ENCODE peak calls at places on chromosomes 5 and 9, in ten cellular contexts. W, Q, R, K, B, F, A, I, L and G are unnamed samples.

GRCh38 chr9:81224166-81224858 is 465.0 kb downstream of the TLE1 start:
- DNase-seq in A (no peak), F (peak; percentile 74), K (no peak), B (no peak), W (no peak), L (no peak), Q (no peak), I (no peak), R (no peak), G (no peak)

GRCh38 chr9:128550770-128551651 is 1.4 kb upstream of the SPTAN1 start:
- DNase-seq in L (no peak), W (no peak), B (no peak), R (no peak), I (no peak), Q (no peak), K (no peak), A (peak; percentile 45), F (no peak), G (no peak)

GRCh38 chr9:103193992-103194391 is 198.9 kb downstream of the CYLC2 start:
- DNase-seq in F (no peak), I (no peak), B (no peak), L (no peak), R (no peak), K (no peak), A (no peak), W (no peak), Q (no peak), G (no peak)

GRCh38 chr5:7190727-7191126 is 205.2 kb upstream of the ADCY2 start:
- DNase-seq in R (no peak), B (no peak), F (no peak), K (no peak), W (peak; percentile 69), I (no peak), A (no peak), L (no peak), Q (no peak), G (no peak)

GRCh38 chr9:127612993-127613954 is 1.2 kb downstream of the STXBP1 start:
- DNase-seq in B (peak; percentile 11), W (peak; percentile 77), F (no peak), A (peak; percentile 52), L (peak; percentile 65), Q (peak; percentile 85), K (no peak), R (peak; percentile 56), I (peak; percentile 83), G (no peak)

GRCh38 chr5:135547590-135548254 is 12.0 kb upstream of the NEUROG1 start:
- DNase-seq in A (no peak), B (no peak), K (no peak), W (no peak), I (no peak), Q (no peak), L (no peak), F (no peak), R (no peak), G (no peak)

GRCh38 chr5:137498301-137498735 is 808 bp downstream of the SPOCK1 start:
- DNase-seq in R (no peak), I (peak; percentile 63), Q (peak; percentile 72), K (no peak), B (peak; percentile 10), L (peak; percentile 48), A (peak; percentile 66), W (peak; percentile 55), F (no peak), G (peak; percentile 32)

GRCh38 chr5:9686211-9686610 is 56.1 kb upstream of the TAS2R1 start:
- DNase-seq in Q (no peak), F (no peak), K (no peak), B (no peak), A (no peak), L (no peak), R (no peak), W (peak; percentile 7), I (no peak), G (no peak)

GRCh38 chr9:124810513-124811355 is 33.8 kb downstream of the OLFML2A start:
- DNase-seq in A (peak; percentile 49), R (peak; percentile 67), K (no peak), F (no peak), B (no peak), L (peak; percentile 36), Q (no peak), W (peak; percentile 86), I (no peak), G (no peak)

GRCh38 chr9:134168731-134169130 is 4.4 kb upstream of the RNU6ATAC start:
- DNase-seq in L (no peak), K (no peak), I (no peak), R (no peak), Q (no peak), W (no peak), F (no peak), A (no peak), B (no peak), G (no peak)

GRCh38 chr5:95617057-95617456 is 2.8 kb upstream of the GPR150 start:
- DNase-seq in I (no peak), A (no peak), F (no peak), K (no peak), L (no peak), W (peak; percentile 94), B (no peak), Q (no peak), R (peak; percentile 83), G (peak; percentile 40)

GRCh38 chr9:87389936-87390335 is 107.7 kb upstream of the DAPK1 start:
- DNase-seq in I (no peak), F (no peak), Q (no peak), R (no peak), K (no peak), B (no peak), A (no peak), W (no peak), L (no peak), G (no peak)

GRCh38 chr5:172909931-172910502 is 49.2 kb upstream of the RPL26L1 start:
- DNase-seq in K (peak; percentile 82), F (no peak), A (no peak), R (peak; percentile 50), Q (no peak), W (no peak), B (no peak), I (no peak), L (no peak), G (no peak)

GRCh38 chr5:137305971-137306592 is 193.0 kb downstream of the SPOCK1 start:
- DNase-seq in Q (no peak), L (no peak), R (no peak), B (no peak), K (no peak), A (no peak), I (no peak), W (no peak), F (no peak), G (no peak)

GRCh38 chr9:99826579-99826978 is 4.9 kb downstream of the NR4A3 start:
- DNase-seq in Q (no peak), B (no peak), A (no peak), F (no peak), R (peak; percentile 48), W (peak; percentile 68), I (no peak), K (no peak), L (no peak), G (no peak)

GRCh38 chr5:141560725-141561483 is 57.9 kb downstream of the DIAPH1 start:
- DNase-seq in B (no peak), Q (no peak), R (peak; percentile 99), K (peak; percentile 97), A (peak; percentile 77), L (peak; percentile 75), I (peak; percentile 71), W (peak; percentile 98), F (no peak), G (no peak)
- TF ChIP-seq CTCF in B (no peak), Q (peak; percentile 44), R (peak; percentile 94), K (peak; percentile 91), A (peak; percentile 91), L (peak; percentile 96), I (peak; percentile 77), W (peak; percentile 89), F (peak; percentile 46), G (peak; percentile 47)

DNA sequence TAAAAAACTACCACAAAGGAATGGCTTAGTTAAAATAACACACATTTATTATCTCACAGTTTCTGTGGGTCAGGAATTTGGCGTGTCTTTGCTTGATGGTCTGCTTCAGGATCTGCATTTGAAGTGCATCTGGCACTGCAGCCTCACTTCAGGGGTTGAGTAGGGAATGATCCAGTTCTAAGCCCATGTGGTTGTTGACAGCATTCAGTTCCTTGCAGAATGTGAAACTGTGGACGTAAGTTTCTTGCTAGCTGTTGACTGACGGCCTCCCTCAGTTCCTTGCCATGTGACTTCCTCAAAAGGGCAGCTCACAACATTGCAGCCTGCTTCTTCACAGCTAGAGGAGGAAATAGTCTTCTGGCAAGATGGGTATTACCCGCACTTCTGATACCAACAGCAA is 2.1 kb upstream of the OGN start:
- DNase-seq in F (peak; percentile 22), B (peak; percentile 12), R (no peak), I (no peak), L (no peak), W (no peak), A (no peak), Q (peak; percentile 79), K (no peak), G (peak; percentile 17)
- TF ChIP-seq CTCF in F (no peak), B (no peak), R (no peak), I (no peak), L (no peak), W (no peak), A (no peak), Q (no peak), K (no peak), G (no peak)

GRCh38 chr9:70465398-70465797 is 50.9 kb upstream of the KLF9 start:
- DNase-seq in L (no peak), W (no peak), A (no peak), B (no peak), F (no peak), K (no peak), Q (no peak), I (no peak), R (no peak), G (no peak)
- TF ChIP-seq CTCF in L (no peak), W (no peak), A (no peak), B (peak; percentile 29), F (peak; percentile 52), K (no peak), Q (no peak), I (no peak), R (no peak), G (no peak)

GRCh38 chr5:38777111-38777510 is 68.7 kb upstream of the OSMR start:
- DNase-seq in A (no peak), I (no peak), K (no peak), B (no peak), R (no peak), F (no peak), L (no peak), W (no peak), Q (no peak), G (no peak)

GRCh38 chr5:38782185-38782584 is 63.6 kb upstream of the OSMR start:
- DNase-seq in Q (no peak), A (no peak), K (no peak), F (no peak), R (no peak), I (no peak), B (no peak), L (no peak), W (no peak), G (no peak)

GRCh38 chr5:38780950-38781349 is 64.9 kb upstream of the OSMR start:
- DNase-seq in W (peak; percentile 43), A (no peak), L (no peak), R (peak; percentile 88), Q (no peak), I (no peak), K (peak; percentile 36), F (no peak), B (no peak), G (no peak)

GRCh38 chr5:38780316-38780715 is 65.5 kb upstream of the OSMR start:
- DNase-seq in W (peak; percentile 38), R (no peak), Q (no peak), F (no peak), L (no peak), K (no peak), B (no peak), I (no peak), A (no peak), G (no peak)

GRCh38 chr5:38783011-38783551 is 62.7 kb upstream of the OSMR start:
- DNase-seq in W (peak; percentile 35), R (peak; percentile 85), I (no peak), Q (no peak), B (no peak), F (no peak), A (no peak), L (no peak), K (peak; percentile 94), G (no peak)
- TF ChIP-seq CTCF in W (peak; percentile 7), R (no peak), I (peak; percentile 28), Q (no peak), B (no peak), F (no peak), A (no peak), L (no peak), K (no peak), G (no peak)